ENCODE peak calls at places on chromosomes 11 and 22, in ten cellular contexts. One of them, this sample, is unnamed.

GRCh38 chr11:102158151-102158734 is 48.0 kb downstream of the YAP1 start:
- DNase-seq in left kidney: no peak
- DNase-seq in SJSA1: no peak
- DNase-seq in choroid plexus epithelial cell: no peak
- DNase-seq in GM06990: no peak
- DNase-seq in Calu3: no peak
- DNase-seq in NCI-H1436: no peak
- DNase-seq in CD8-positive, alpha-beta memory T cell: no peak
- DNase-seq in adrenal gland: no peak
- DNase-seq in PC-3: peak; percentile 41
- DNase-seq in this sample: no peak

GRCh38 chr11:57979532-57980079 is 44.1 kb upstream of the OR9Q1 start:
- DNase-seq in choroid plexus epithelial cell: no peak
- DNase-seq in NCI-H1436: no peak
- DNase-seq in Calu3: no peak
- DNase-seq in CD8-positive, alpha-beta memory T cell: no peak
- DNase-seq in left kidney: no peak
- DNase-seq in SJSA1: no peak
- DNase-seq in adrenal gland: no peak
- DNase-seq in PC-3: no peak
- DNase-seq in GM06990: no peak
- DNase-seq in this sample: no peak

GRCh38 chr22:37905534-37906363 is at the start of gene MICALL1:
- DNase-seq in PC-3: peak; percentile 76
- DNase-seq in adrenal gland: peak; percentile 68
- DNase-seq in SJSA1: peak; percentile 87
- DNase-seq in left kidney: peak; percentile 89
- DNase-seq in CD8-positive, alpha-beta memory T cell: peak; percentile 61
- DNase-seq in choroid plexus epithelial cell: peak; percentile 73
- DNase-seq in GM06990: peak; percentile 83
- DNase-seq in Calu3: peak; percentile 90
- DNase-seq in NCI-H1436: peak; percentile 45
- DNase-seq in this sample: peak; percentile 76

GRCh38 chr11:11533751-11534150 is 88.1 kb downstream of the GALNT18 start:
- DNase-seq in CD8-positive, alpha-beta memory T cell: no peak
- DNase-seq in GM06990: no peak
- DNase-seq in PC-3: no peak
- DNase-seq in SJSA1: no peak
- DNase-seq in choroid plexus epithelial cell: no peak
- DNase-seq in Calu3: no peak
- DNase-seq in left kidney: no peak
- DNase-seq in NCI-H1436: peak; percentile 86
- DNase-seq in adrenal gland: no peak
- DNase-seq in this sample: no peak

GRCh38 chr11:121534131-121535093 is 81.6 kb upstream of the SORL1-AS1 start:
- DNase-seq in NCI-H1436: peak; percentile 34
- DNase-seq in SJSA1: no peak
- DNase-seq in choroid plexus epithelial cell: peak; percentile 50
- DNase-seq in adrenal gland: no peak
- DNase-seq in CD8-positive, alpha-beta memory T cell: no peak
- DNase-seq in left kidney: peak; percentile 11
- DNase-seq in Calu3: no peak
- DNase-seq in GM06990: no peak
- DNase-seq in PC-3: peak; percentile 62
- DNase-seq in this sample: peak; percentile 15

GRCh38 chr11:46202149-46202548 is 75.3 kb upstream of the CREB3L1 start:
- DNase-seq in adrenal gland: no peak
- DNase-seq in CD8-positive, alpha-beta memory T cell: no peak
- DNase-seq in SJSA1: peak; percentile 27
- DNase-seq in choroid plexus epithelial cell: no peak
- DNase-seq in GM06990: no peak
- DNase-seq in NCI-H1436: no peak
- DNase-seq in PC-3: peak; percentile 47
- DNase-seq in Calu3: no peak
- DNase-seq in left kidney: no peak
- DNase-seq in this sample: no peak

GRCh38 chr22:43376765-43377485 is 33.8 kb upstream of the SCUBE1 start:
- DNase-seq in left kidney: peak; percentile 36
- DNase-seq in GM06990: peak; percentile 37
- DNase-seq in SJSA1: no peak
- DNase-seq in CD8-positive, alpha-beta memory T cell: peak; percentile 53
- DNase-seq in choroid plexus epithelial cell: peak; percentile 24
- DNase-seq in adrenal gland: no peak
- DNase-seq in Calu3: no peak
- DNase-seq in NCI-H1436: peak; percentile 52
- DNase-seq in PC-3: no peak
- DNase-seq in this sample: no peak

GRCh38 chr11:117917591-117917990 is 11.6 kb downstream of the TMPRSS13 start:
- DNase-seq in NCI-H1436: no peak
- DNase-seq in CD8-positive, alpha-beta memory T cell: no peak
- DNase-seq in SJSA1: no peak
- DNase-seq in PC-3: no peak
- DNase-seq in left kidney: no peak
- DNase-seq in adrenal gland: no peak
- DNase-seq in choroid plexus epithelial cell: no peak
- DNase-seq in Calu3: no peak
- DNase-seq in GM06990: no peak
- DNase-seq in this sample: no peak

GRCh38 chr11:31995525-31996123 is 95.2 kb upstream of the RCN1 start:
- DNase-seq in Calu3: no peak
- DNase-seq in PC-3: peak; percentile 5
- DNase-seq in left kidney: no peak
- DNase-seq in SJSA1: no peak
- DNase-seq in GM06990: peak; percentile 15
- DNase-seq in choroid plexus epithelial cell: peak; percentile 50
- DNase-seq in adrenal gland: peak; percentile 23
- DNase-seq in NCI-H1436: no peak
- DNase-seq in CD8-positive, alpha-beta memory T cell: no peak
- DNase-seq in this sample: peak; percentile 13

GRCh38 chr22:42549329-42550060 is 4.3 kb upstream of the SERHL2 start:
- DNase-seq in CD8-positive, alpha-beta memory T cell: no peak
- DNase-seq in Calu3: no peak
- DNase-seq in GM06990: no peak
- DNase-seq in left kidney: peak; percentile 76
- DNase-seq in SJSA1: no peak
- DNase-seq in PC-3: no peak
- DNase-seq in choroid plexus epithelial cell: no peak
- DNase-seq in NCI-H1436: no peak
- DNase-seq in adrenal gland: no peak
- DNase-seq in this sample: no peak

GRCh38 chr11:102819491-102819890 is 21.5 kb upstream of the MMP1 start:
- DNase-seq in NCI-H1436: no peak
- DNase-seq in left kidney: no peak
- DNase-seq in SJSA1: no peak
- DNase-seq in Calu3: no peak
- DNase-seq in choroid plexus epithelial cell: no peak
- DNase-seq in GM06990: no peak
- DNase-seq in PC-3: no peak
- DNase-seq in CD8-positive, alpha-beta memory T cell: no peak
- DNase-seq in adrenal gland: no peak
- DNase-seq in this sample: no peak

GRCh38 chr11:119910650-119911049 is 181.7 kb upstream of the NECTIN1 start:
- DNase-seq in PC-3: no peak
- DNase-seq in CD8-positive, alpha-beta memory T cell: no peak
- DNase-seq in adrenal gland: no peak
- DNase-seq in GM06990: no peak
- DNase-seq in choroid plexus epithelial cell: no peak
- DNase-seq in SJSA1: no peak
- DNase-seq in Calu3: no peak
- DNase-seq in NCI-H1436: no peak
- DNase-seq in left kidney: no peak
- DNase-seq in this sample: no peak

GRCh38 chr22:44870021-44870420 is 117.6 kb downstream of the ARHGAP8 start:
- DNase-seq in GM06990: no peak
- DNase-seq in CD8-positive, alpha-beta memory T cell: no peak
- DNase-seq in NCI-H1436: peak; percentile 64
- DNase-seq in Calu3: peak; percentile 31
- DNase-seq in choroid plexus epithelial cell: peak; percentile 2
- DNase-seq in PC-3: peak; percentile 66
- DNase-seq in adrenal gland: no peak
- DNase-seq in SJSA1: no peak
- DNase-seq in left kidney: no peak
- DNase-seq in this sample: peak; percentile 82

GRCh38 chr11:130403967-130404366 is 24.4 kb downstream of the ADAMTS8 start:
- DNase-seq in GM06990: no peak
- DNase-seq in Calu3: no peak
- DNase-seq in adrenal gland: no peak
- DNase-seq in SJSA1: no peak
- DNase-seq in choroid plexus epithelial cell: no peak
- DNase-seq in PC-3: no peak
- DNase-seq in CD8-positive, alpha-beta memory T cell: no peak
- DNase-seq in NCI-H1436: no peak
- DNase-seq in left kidney: no peak
- DNase-seq in this sample: no peak

GRCh38 chr22:29872145-29872893 is 10.7 kb upstream of the MTMR3 start:
- DNase-seq in GM06990: no peak
- DNase-seq in adrenal gland: no peak
- DNase-seq in Calu3: no peak
- DNase-seq in NCI-H1436: no peak
- DNase-seq in SJSA1: peak; percentile 12
- DNase-seq in PC-3: no peak
- DNase-seq in choroid plexus epithelial cell: no peak
- DNase-seq in CD8-positive, alpha-beta memory T cell: no peak
- DNase-seq in left kidney: no peak
- DNase-seq in this sample: no peak

GRCh38 chr11:55497068-55497467 is 57.2 kb upstream of the OR4C15 start:
- DNase-seq in CD8-positive, alpha-beta memory T cell: no peak
- DNase-seq in left kidney: no peak
- DNase-seq in choroid plexus epithelial cell: no peak
- DNase-seq in adrenal gland: no peak
- DNase-seq in PC-3: no peak
- DNase-seq in GM06990: no peak
- DNase-seq in SJSA1: no peak
- DNase-seq in Calu3: no peak
- DNase-seq in NCI-H1436: no peak
- DNase-seq in this sample: no peak

GRCh38 chr11:47415949-47416472 is 7.6 kb downstream of the SLC39A13 start:
- DNase-seq in PC-3: peak; percentile 89
- DNase-seq in Calu3: peak; percentile 79
- DNase-seq in SJSA1: peak; percentile 95
- DNase-seq in NCI-H1436: no peak
- DNase-seq in CD8-positive, alpha-beta memory T cell: no peak
- DNase-seq in adrenal gland: no peak
- DNase-seq in choroid plexus epithelial cell: peak; percentile 95
- DNase-seq in GM06990: no peak
- DNase-seq in left kidney: no peak
- DNase-seq in this sample: peak; percentile 88

GRCh38 chr11:117572129-117572528 is 224.9 kb downstream of the DSCAML1 start:
- DNase-seq in Calu3: no peak
- DNase-seq in CD8-positive, alpha-beta memory T cell: no peak
- DNase-seq in choroid plexus epithelial cell: no peak
- DNase-seq in adrenal gland: no peak
- DNase-seq in NCI-H1436: no peak
- DNase-seq in left kidney: no peak
- DNase-seq in SJSA1: no peak
- DNase-seq in GM06990: no peak
- DNase-seq in PC-3: no peak
- DNase-seq in this sample: peak; percentile 81

GRCh38 chr11:96096360-96096759 is 172.5 kb upstream of the MTMR2 start:
- DNase-seq in SJSA1: no peak
- DNase-seq in adrenal gland: no peak
- DNase-seq in Calu3: no peak
- DNase-seq in PC-3: no peak
- DNase-seq in GM06990: no peak
- DNase-seq in CD8-positive, alpha-beta memory T cell: no peak
- DNase-seq in choroid plexus epithelial cell: no peak
- DNase-seq in left kidney: no peak
- DNase-seq in NCI-H1436: no peak
- DNase-seq in this sample: no peak

GRCh38 chr11:123576082-123576481 is 78.3 kb downstream of the SCN3B start:
- DNase-seq in CD8-positive, alpha-beta memory T cell: no peak
- DNase-seq in Calu3: no peak
- DNase-seq in adrenal gland: no peak
- DNase-seq in NCI-H1436: no peak
- DNase-seq in SJSA1: no peak
- DNase-seq in GM06990: no peak
- DNase-seq in left kidney: no peak
- DNase-seq in choroid plexus epithelial cell: no peak
- DNase-seq in PC-3: no peak
- DNase-seq in this sample: no peak

GRCh38 chr11:120660024-120660565 is 148.5 kb downstream of the GRIK4 start:
- DNase-seq in CD8-positive, alpha-beta memory T cell: no peak
- DNase-seq in adrenal gland: no peak
- DNase-seq in GM06990: peak; percentile 41
- DNase-seq in Calu3: peak; percentile 35
- DNase-seq in PC-3: peak; percentile 55
- DNase-seq in left kidney: peak; percentile 64
- DNase-seq in NCI-H1436: no peak
- DNase-seq in choroid plexus epithelial cell: peak; percentile 26
- DNase-seq in SJSA1: no peak
- DNase-seq in this sample: peak; percentile 80

GRCh38 chr22:28813772-28814518 is 13.6 kb upstream of the XBP1 start:
- DNase-seq in PC-3: no peak
- DNase-seq in left kidney: peak; percentile 86
- DNase-seq in Calu3: no peak
- DNase-seq in CD8-positive, alpha-beta memory T cell: no peak
- DNase-seq in choroid plexus epithelial cell: no peak
- DNase-seq in SJSA1: no peak
- DNase-seq in adrenal gland: no peak
- DNase-seq in GM06990: no peak
- DNase-seq in NCI-H1436: no peak
- DNase-seq in this sample: peak; percentile 72

GRCh38 chr11:15800121-15800800 is 556.1 kb downstream of the SOX6 start:
- DNase-seq in CD8-positive, alpha-beta memory T cell: no peak
- DNase-seq in left kidney: no peak
- DNase-seq in SJSA1: peak; percentile 76
- DNase-seq in PC-3: peak; percentile 4
- DNase-seq in adrenal gland: peak; percentile 26
- DNase-seq in GM06990: no peak
- DNase-seq in NCI-H1436: no peak
- DNase-seq in choroid plexus epithelial cell: peak; percentile 85
- DNase-seq in Calu3: peak; percentile 43
- DNase-seq in this sample: no peak

GRCh38 chr11:66641834-66642233 is 3.3 kb downstream of the RBM4 start:
- DNase-seq in SJSA1: no peak
- DNase-seq in PC-3: no peak
- DNase-seq in NCI-H1436: peak; percentile 38
- DNase-seq in adrenal gland: no peak
- DNase-seq in left kidney: no peak
- DNase-seq in CD8-positive, alpha-beta memory T cell: no peak
- DNase-seq in Calu3: no peak
- DNase-seq in choroid plexus epithelial cell: no peak
- DNase-seq in GM06990: no peak
- DNase-seq in this sample: no peak

GRCh38 chr11:59756845-59757244 is 1.7 kb downstream of the STX3 start:
- DNase-seq in PC-3: peak; percentile 93
- DNase-seq in CD8-positive, alpha-beta memory T cell: no peak
- DNase-seq in left kidney: no peak
- DNase-seq in GM06990: no peak
- DNase-seq in Calu3: peak; percentile 64
- DNase-seq in adrenal gland: peak; percentile 50
- DNase-seq in SJSA1: no peak
- DNase-seq in NCI-H1436: no peak
- DNase-seq in choroid plexus epithelial cell: peak; percentile 29
- DNase-seq in this sample: peak; percentile 80

GRCh38 chr11:128179049-128179448 is 408.3 kb downstream of the ETS1 start:
- DNase-seq in left kidney: peak; percentile 63
- DNase-seq in choroid plexus epithelial cell: no peak
- DNase-seq in SJSA1: no peak
- DNase-seq in Calu3: no peak
- DNase-seq in PC-3: no peak
- DNase-seq in adrenal gland: no peak
- DNase-seq in NCI-H1436: peak; percentile 74
- DNase-seq in GM06990: no peak
- DNase-seq in CD8-positive, alpha-beta memory T cell: no peak
- DNase-seq in this sample: no peak